ENCODE peak calls at places on chromosome 2, in four cellular contexts. O is osteocyte, F is epithelial cell of esophagus, C is fibroblast of villous mesenchyme. H is an unnamed sample.

GRCh38 chr2:138010890-138011289 is 46.6 kb downstream of the HNMT start:
- DNase-seq in O (no peak), F (no peak), C (no peak), H (no peak)

GRCh38 chr2:197137234-197137633 is 173.3 kb downstream of the ANKRD44 start:
- DNase-seq in O (no peak), F (peak), C (no peak), H (peak)

GRCh38 chr2:45264227-45265225 is 255.3 kb upstream of the SIX2 start:
- DNase-seq in O (no peak), F (no peak), C (peak), H (peak)

GRCh38 chr2:190841707-190842505 is 38.7 kb upstream of the GLS start:
- DNase-seq in O (no peak), F (peak), C (no peak), H (peak)

GRCh38 chr2:61368687-61369665 is 101.9 kb downstream of the USP34 start:
- DNase-seq in O (no peak), F (no peak), C (peak), H (no peak)

GRCh38 chr2:184031402-184032147 is 566.8 kb upstream of the ZNF804A start:
- DNase-seq in O (no peak), F (no peak), C (no peak), H (no peak)

GRCh38 chr2:30692829-30693265 is 114.4 kb downstream of the CAPN13 start:
- DNase-seq in O (peak), F (no peak), C (no peak), H (no peak)

GRCh38 chr2:104872866-104873688 is 19.2 kb downstream of the POU3F3 start:
- DNase-seq in O (peak), F (peak), C (peak), H (peak)

GRCh38 chr2:96174251-96175144 is 29.3 kb upstream of the DUSP2 start:
- DNase-seq in O (no peak), F (peak), C (peak), H (peak)

GRCh38 chr2:1309507-1309906 is 103.8 kb upstream of the TPO start:
- DNase-seq in O (no peak), F (no peak), C (no peak), H (no peak)

GRCh38 chr2:191318729-191319078 is 73.5 kb downstream of the MYO1B start:
- DNase-seq in O (no peak), F (peak), C (peak), H (peak)

GRCh38 chr2:147511491-147511948 is 333.3 kb upstream of the ACVR2A start:
- DNase-seq in O (no peak), F (peak), C (peak), H (peak)

GRCh38 chr2:148058641-148059040 is 37.8 kb downstream of the MBD5 start:
- DNase-seq in O (no peak), F (no peak), C (no peak), H (no peak)

GRCh38 chr2:225030089-225030653 is 12.1 kb downstream of the DOCK10 start:
- DNase-seq in O (no peak), F (no peak), C (peak), H (no peak)

GRCh38 chr2:39778775-39779751 is at the start of gene THUMPD2:
- DNase-seq in O (peak), F (peak), C (peak), H (peak)

GRCh38 chr2:241267249-241268067 is 48.0 kb downstream of the HDLBP start:
- DNase-seq in O (peak), F (no peak), C (no peak), H (no peak)

GRCh38 chr2:74540291-74540690 is 10.6 kb downstream of the HTRA2 start:
- DNase-seq in O (no peak), F (no peak), C (no peak), H (no peak)

GRCh38 chr2:84450288-84451227 is 8.5 kb downstream of the SUCLG1 start:
- DNase-seq in O (no peak), F (no peak), C (no peak), H (no peak)

GRCh38 chr2:156331572-156332451 is 709 bp downstream of the NR4A2 start:
- DNase-seq in O (no peak), F (peak), C (peak), H (peak)

GRCh38 chr2:109507217-109507616 is 106.5 kb downstream of the SEPTIN10 start:
- DNase-seq in O (no peak), F (no peak), C (peak), H (no peak)

GRCh38 chr2:29196792-29197788 is 81.9 kb downstream of the CLIP4 start:
- DNase-seq in O (no peak), F (peak), C (peak), H (peak)

GRCh38 chr2:108898315-108899082 is 90.5 kb downstream of the EDAR start:
- DNase-seq in O (no peak), F (no peak), C (no peak), H (no peak)

GRCh38 chr2:240143801-240144648 is 3.6 kb upstream of the OTOS start:
- DNase-seq in O (peak), F (peak), C (peak), H (peak)

GRCh38 chr2:237059155-237059875 is 26.4 kb upstream of the COPS8 start:
- DNase-seq in O (peak), F (no peak), C (no peak), H (no peak)

GRCh38 chr2:237062585-237062984 is 23.1 kb upstream of the COPS8 start:
- DNase-seq in O (no peak), F (no peak), C (no peak), H (no peak)

GRCh38 chr2:237060518-237061312 is 25.0 kb upstream of the COPS8 start:
- DNase-seq in O (no peak), F (peak), C (peak), H (peak)

GRCh38 chr2:237058423-237058822 is 27.3 kb upstream of the COPS8 start:
- DNase-seq in O (peak), F (no peak), C (no peak), H (no peak)

DNA sequence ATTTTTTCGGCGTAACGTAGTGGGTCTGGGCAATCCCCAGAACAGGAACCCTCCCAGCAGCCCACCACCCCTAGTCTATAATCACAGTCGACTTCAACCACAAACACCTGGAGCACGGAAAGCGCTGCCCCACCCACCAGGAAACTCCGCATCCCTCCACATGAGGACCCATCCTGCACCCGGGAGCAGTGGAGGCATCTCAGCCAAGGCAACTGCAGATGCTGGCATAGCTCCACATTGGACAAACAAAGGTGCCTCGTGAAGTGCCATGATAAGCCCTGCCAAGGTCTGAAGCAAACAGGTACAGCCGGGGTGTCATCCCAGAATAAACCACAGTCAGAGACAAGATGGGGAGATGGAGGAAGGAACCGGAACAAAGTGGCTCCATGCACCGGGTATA is 24.3 kb upstream of the COPS8 start:
- DNase-seq in O (no peak), F (no peak), C (no peak), H (no peak)
- TF ChIP-seq CTCF in O (no peak), F (no peak), C (no peak), H (no peak)

GRCh38 chr2:17996978-17997377 is 118.5 kb downstream of the KCNS3 start:
- DNase-seq in O (no peak), F (no peak), C (no peak), H (no peak)

DNA sequence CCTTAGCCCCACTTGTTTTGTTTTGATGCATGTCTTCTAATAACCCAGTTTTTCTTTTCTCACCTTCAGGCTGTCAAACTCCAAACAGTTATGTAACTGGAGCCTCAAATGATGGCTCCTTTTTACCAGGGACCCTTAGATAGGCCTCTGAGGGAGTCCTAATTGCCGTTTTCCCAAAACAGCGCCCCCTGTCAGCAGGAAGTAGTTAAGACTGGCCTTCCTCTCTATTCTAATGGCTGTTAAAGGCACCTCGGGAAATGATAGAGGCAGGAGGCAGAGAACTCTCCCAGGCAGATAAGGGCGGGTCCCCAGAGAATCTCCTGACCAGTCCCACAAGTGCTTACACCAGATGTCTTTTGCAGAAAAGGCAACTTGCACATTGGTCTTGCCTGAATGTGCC is 123.2 kb downstream of the KCNS3 start:
- DNase-seq in O (no peak), F (no peak), C (no peak), H (no peak)
- TF ChIP-seq CTCF in O (no peak), F (no peak), C (peak), H (no peak)

GRCh38 chr2:67471681-67472080 is 74.5 kb downstream of the ETAA1 start:
- DNase-seq in O (no peak), F (no peak), C (no peak), H (no peak)

GRCh38 chr2:67479256-67479655 is 82.1 kb downstream of the ETAA1 start:
- DNase-seq in O (no peak), F (no peak), C (no peak), H (no peak)

DNA sequence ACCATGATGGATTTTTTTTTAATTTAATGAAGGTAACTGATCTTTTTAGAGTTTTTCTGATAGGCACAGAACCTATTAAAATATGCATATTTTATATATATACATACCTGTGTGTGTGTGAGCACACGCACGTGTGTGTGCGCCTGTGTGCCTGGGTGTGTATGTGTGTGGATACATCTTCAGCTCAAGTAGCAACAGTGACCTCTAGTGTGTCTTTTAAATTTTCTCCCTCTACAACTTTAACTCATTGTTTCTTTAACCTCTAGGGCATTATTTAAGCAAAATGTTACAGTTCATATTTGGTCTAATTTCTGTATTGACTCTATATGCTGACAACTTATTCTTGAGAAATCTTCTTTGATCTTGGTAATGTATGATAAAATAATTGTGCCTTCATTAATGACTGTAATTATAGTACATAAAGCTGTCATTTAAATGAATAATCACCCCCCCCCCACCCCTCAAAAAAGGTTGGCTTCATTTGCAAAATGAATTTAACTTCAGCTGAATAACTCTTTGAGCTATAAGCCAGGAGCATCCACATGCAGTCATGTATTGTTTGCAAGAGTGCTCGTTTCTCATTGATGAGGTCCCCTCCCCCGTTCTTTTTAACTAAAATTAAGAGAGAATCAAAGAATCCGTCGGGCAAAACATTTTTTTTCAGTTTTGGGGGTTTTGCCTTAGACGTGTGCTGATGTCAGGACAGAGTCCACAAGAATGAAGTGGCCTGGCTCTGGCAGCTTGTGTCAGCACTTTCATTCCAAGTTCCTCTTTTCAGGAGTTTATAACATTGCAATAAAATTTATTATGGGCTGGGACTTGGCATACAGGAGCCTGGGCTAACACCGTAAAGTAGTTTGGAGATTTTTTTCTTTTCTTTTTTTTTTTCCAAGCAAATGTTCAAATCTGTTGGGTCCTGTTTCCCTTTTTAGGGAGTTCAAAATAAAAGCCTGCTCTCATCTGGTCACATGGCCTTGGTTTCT is 80.0 kb downstream of the ETAA1 start:
- DNase-seq in O (no peak), F (peak), C (peak), H (peak)
- TF ChIP-seq CTCF in O (peak), F (peak), C (peak), H (peak)

GRCh38 chr2:85872536-85873161 is 16.1 kb downstream of the ST3GAL5 start:
- DNase-seq in O (no peak), F (no peak), C (no peak), H (no peak)
- TF ChIP-seq CTCF in O (no peak), F (no peak), C (no peak), H (no peak)